ENCODE peak calls at places on chromosomes 6 and 20, in eight cellular contexts. L is fibroblast of the aortic adventitia, D is mucosa of descending colon, P is PC-3, C is ovary, Z is HFF-Myc, J is neural progenitor cell, M is BJ. N is an unnamed sample.

GRCh38 chr6:28888097-28888496 is 35.7 kb downstream of the TRIM27 start:
- DNase-seq in D (no peak), Z (no peak), P (no peak), L (no peak), C (no peak), J (no peak), M (no peak), N (no peak)

GRCh38 chr6:25054469-25054868 is 118.7 kb upstream of the RIPOR2 start:
- DNase-seq in M (peak; percentile 70), P (peak; percentile 65), L (peak; percentile 69), J (no peak), Z (no peak), D (no peak), C (no peak), N (no peak)

GRCh38 chr6:25024821-25025220 is 89.1 kb upstream of the RIPOR2 start:
- DNase-seq in J (no peak), L (no peak), P (no peak), D (no peak), Z (no peak), M (no peak), C (no peak), N (no peak)

GRCh38 chr6:72286911-72287311 is 335.0 kb upstream of the KCNQ5 start:
- DNase-seq in Z (peak; percentile 35), D (no peak), C (no peak), J (no peak), M (peak; percentile 19), L (peak; percentile 38), P (peak; percentile 27), N (peak; percentile 34)

GRCh38 chr6:159062564-159062945 is 17.8 kb upstream of the TAGAP start:
- DNase-seq in J (no peak), P (no peak), M (no peak), Z (no peak), C (no peak), D (no peak), L (no peak), N (no peak)

GRCh38 chr6:4662886-4663285 is 113.3 kb upstream of the CDYL start:
- DNase-seq in P (no peak), C (no peak), Z (no peak), M (no peak), J (no peak), D (no peak), L (no peak), N (no peak)

GRCh38 chr20:52490715-52491430 is 299.3 kb upstream of the ZFP64 start:
- DNase-seq in D (no peak), L (peak; percentile 23), P (peak; percentile 14), J (no peak), M (peak; percentile 83), Z (peak; percentile 71), C (no peak), N (peak; percentile 97)

GRCh38 chr6:16684896-16685554 is 76.2 kb downstream of the ATXN1 start:
- DNase-seq in L (peak; percentile 68), J (no peak), M (no peak), P (peak; percentile 72), D (no peak), Z (no peak), C (no peak), N (no peak)

GRCh38 chr6:21856096-21856825 is 262.7 kb downstream of the SOX4 start:
- DNase-seq in M (peak; percentile 30), P (peak; percentile 83), J (no peak), C (no peak), Z (peak; percentile 38), L (peak; percentile 79), D (no peak), N (peak; percentile 44)

GRCh38 chr6:8157839-8158238 is 55.5 kb upstream of the EEF1E1 start:
- DNase-seq in L (no peak), P (no peak), J (no peak), M (no peak), C (no peak), D (no peak), Z (no peak), N (no peak)

GRCh38 chr6:73157870-73158269 is 67.4 kb downstream of the KHDC1L start:
- DNase-seq in Z (no peak), P (no peak), J (no peak), C (no peak), D (no peak), M (no peak), L (no peak), N (no peak)

DNA sequence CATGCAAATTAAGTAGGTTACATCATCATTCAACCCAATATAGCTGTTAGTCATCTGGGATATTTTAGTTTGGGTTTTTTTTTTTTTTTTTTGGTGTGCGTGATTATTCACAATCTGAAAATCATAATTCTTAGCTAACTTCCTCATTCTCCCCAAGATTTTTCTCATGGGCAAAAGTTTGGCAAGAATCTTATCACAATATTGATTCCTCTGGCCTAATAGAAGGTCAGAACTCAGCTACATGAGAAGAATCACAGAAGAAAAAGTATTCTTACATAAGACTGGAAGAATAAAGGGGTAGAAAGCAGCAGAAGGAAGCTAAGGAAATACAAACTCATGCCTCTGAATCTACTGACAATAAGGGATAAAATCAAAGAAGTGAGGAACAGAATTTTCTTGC is 845.2 kb downstream of the HACE1 start:
- DNase-seq in L (no peak), D (no peak), J (no peak), C (no peak), P (no peak), Z (no peak), M (no peak), N (no peak)
- TF ChIP-seq CTCF in L (no peak), D (no peak), J (no peak), C (no peak), P (no peak), Z (no peak), M (no peak), N (no peak)

GRCh38 chr20:19880256-19881079 is 122.4 kb downstream of the RIN2 start:
- DNase-seq in Z (no peak), D (no peak), L (peak; percentile 69), M (no peak), P (peak; percentile 95), J (no peak), C (no peak), N (peak; percentile 68)
- H3K4me3 ChIP-seq in Z (no peak overlapping the region), D (no peak overlapping the region), L (no peak overlapping the region), M (no peak overlapping the region), P (peak overlapping the region; percentile 29), J (no peak overlapping the region), C (no peak overlapping the region), N (no peak overlapping the region)

DNA sequence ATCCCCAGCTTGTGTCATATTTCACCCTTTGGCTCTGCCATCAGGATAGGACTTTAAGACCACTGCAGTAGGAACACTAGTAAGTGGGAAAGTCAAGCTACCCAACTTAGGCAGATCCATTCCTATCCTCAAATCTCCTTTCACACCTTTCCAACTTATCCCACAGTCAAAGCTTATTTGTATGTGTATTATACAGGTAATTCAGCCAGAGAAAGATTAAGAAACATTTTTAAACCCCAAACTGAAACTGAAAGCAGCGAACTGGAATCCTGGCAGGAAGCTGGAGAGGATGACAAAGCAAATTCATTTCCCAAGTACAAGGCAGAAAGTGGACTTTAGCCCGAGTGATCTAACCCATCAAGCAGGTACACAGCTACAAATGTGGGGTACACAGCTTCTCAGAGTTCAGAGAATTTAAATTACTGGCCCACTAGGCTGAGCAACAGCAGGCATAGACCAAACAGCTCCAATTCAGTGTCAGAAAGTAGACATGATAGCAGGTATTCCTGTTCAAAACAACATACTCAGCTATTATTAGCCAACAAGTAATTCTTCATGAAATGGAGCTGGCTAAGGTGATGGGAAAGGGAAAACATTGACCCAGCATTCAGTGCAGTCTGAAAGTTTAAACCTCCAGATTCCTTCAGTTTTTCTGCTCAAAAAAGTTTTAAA is 39.1 kb downstream of the ILRUN start:
- DNase-seq in L (peak; percentile 93), C (peak; percentile 62), M (peak; percentile 66), J (no peak), D (no peak), Z (no peak), P (peak; percentile 83), N (peak; percentile 47)
- TF ChIP-seq CTCF in L (no peak), C (no peak), M (no peak), J (no peak), D (no peak), Z (no peak), P (no peak), N (no peak)

GRCh38 chr6:75201901-75202672 is 3.8 kb downstream of the COL12A1 start:
- DNase-seq in Z (no peak), C (peak; percentile 56), P (no peak), M (no peak), J (peak; percentile 74), L (no peak), D (peak; percentile 53), N (no peak)

GRCh38 chr6:75202676-75203131 is 3.1 kb downstream of the COL12A1 start:
- DNase-seq in D (no peak), L (no peak), M (no peak), J (peak; percentile 21), C (peak; percentile 41), Z (no peak), P (no peak), N (no peak)

GRCh38 chr6:75204959-75205775 is 686 bp downstream of the COL12A1 start:
- DNase-seq in D (peak; percentile 54), Z (no peak), P (peak; percentile 52), C (peak; percentile 69), J (peak; percentile 60), M (no peak), L (peak; percentile 85), N (no peak)

GRCh38 chr6:75204222-75204958 is 1.5 kb downstream of the COL12A1 start:
- DNase-seq in J (peak; percentile 86), D (peak; percentile 60), C (peak; percentile 92), M (peak; percentile 59), Z (peak; percentile 83), L (peak; percentile 97), P (peak; percentile 86), N (peak; percentile 76)

GRCh38 chr6:75203721-75204120 is 2.1 kb downstream of the COL12A1 start:
- DNase-seq in M (no peak), J (no peak), Z (no peak), C (peak; percentile 38), L (peak; percentile 74), P (peak; percentile 18), D (no peak), N (no peak)
- H3K4me3 ChIP-seq in M (peak overlapping the region; percentile 88), J (no peak overlapping the region), Z (peak overlapping the region; percentile 86), C (peak overlapping the region; percentile 57), L (peak overlapping the region; percentile 87), P (peak overlapping the region; percentile 98), D (no peak overlapping the region), N (peak overlapping the region; percentile 100)

DNA sequence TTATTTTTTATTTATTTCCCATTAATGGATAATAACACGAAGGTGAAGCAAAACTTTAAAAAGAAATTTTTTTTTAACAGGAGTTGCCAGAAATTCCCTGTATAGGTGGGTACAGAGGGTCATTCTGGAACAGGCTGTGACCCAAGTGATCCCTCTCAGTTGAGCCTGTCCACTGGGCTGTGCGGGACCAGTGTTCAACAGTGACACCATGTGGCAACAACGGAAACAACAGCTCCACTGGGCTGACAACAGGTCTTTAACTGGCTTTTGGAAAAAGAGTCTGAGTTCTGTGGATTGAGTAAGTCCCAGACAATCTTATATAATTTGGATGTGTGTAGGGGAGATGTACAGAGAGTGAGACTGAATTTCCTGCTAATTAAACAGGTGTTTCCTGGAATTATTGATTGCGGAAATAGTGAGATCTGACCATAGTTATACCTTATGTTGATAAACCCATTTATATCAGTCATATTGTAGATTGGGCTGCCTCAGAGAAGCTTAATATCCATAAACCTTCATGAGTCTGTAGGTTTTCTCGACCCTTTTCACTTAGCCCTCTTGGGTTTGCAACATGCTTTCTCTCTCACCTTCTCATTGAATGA is 17.6 kb downstream of the KIAA1755 start:
- DNase-seq in L (no peak), C (no peak), M (no peak), P (peak; percentile 50), J (peak; percentile 17), D (no peak), Z (no peak), N (no peak)
- TF ChIP-seq CTCF in L (peak; percentile 55), C (no peak), M (peak; percentile 41), P (peak; percentile 86), J (peak; percentile 70), D (peak; percentile 8), Z (peak; percentile 68), N (peak; percentile 47)

GRCh38 chr20:50146214-50146613 is 7.3 kb downstream of the PEDS1 start:
- DNase-seq in P (no peak), J (no peak), C (no peak), Z (no peak), L (no peak), D (no peak), M (no peak), N (no peak)
- H3K4me3 ChIP-seq in P (no peak overlapping the region), J (no peak overlapping the region), C (no peak overlapping the region), Z (no peak overlapping the region), L (no peak overlapping the region), D (no peak overlapping the region), M (no peak overlapping the region), N (no peak overlapping the region)